ENCODE peak calls at places on chromosomes 5 and 9, in four cellular contexts. F, P, G and H are unnamed samples.
A peak's percentile ranks its signal among the peaks of the same experiment; 100 is the strongest.

GRCh38 chr9:94920439-94920951 is 194.0 kb downstream of the AOPEP start:
- DNase-seq in F (no peak), P (no peak), G (no peak), H (no peak)

GRCh38 chr5:58188287-58188651 is 271.6 kb downstream of the PLK2 start:
- DNase-seq in G (no peak), F (peak; percentile 73), P (no peak), H (peak; percentile 29)

GRCh38 chr5:127085371-127085770 is 12.1 kb upstream of the C5orf63 start:
- DNase-seq in P (no peak), G (no peak), F (no peak), H (no peak)

GRCh38 chr5:95912029-95912428 is 49.6 kb downstream of the ELL2 start:
- DNase-seq in P (no peak), F (no peak), G (no peak), H (no peak)

GRCh38 chr5:88833371-88834107 is 49.4 kb downstream of the MEF2C start:
- DNase-seq in F (no peak), P (no peak), G (no peak), H (no peak)

GRCh38 chr5:57650360-57651069 is 167.9 kb upstream of the ACTBL2 start:
- DNase-seq in G (peak; percentile 37), P (peak; percentile 33), F (peak; percentile 4), H (peak; percentile 93)

GRCh38 chr5:111278824-111279504 is 54.8 kb downstream of the CAMK4 start:
- DNase-seq in G (peak; percentile 70), F (peak; percentile 35), P (peak; percentile 69), H (peak; percentile 45)

GRCh38 chr9:107471562-107471961 is 18.0 kb downstream of the KLF4 start:
- DNase-seq in P (no peak), G (no peak), F (no peak), H (no peak)

GRCh38 chr9:136902259-136902821 is 16.0 kb downstream of the TRAF2 start:
- DNase-seq in G (no peak), F (peak; percentile 97), P (no peak), H (no peak)

DNA sequence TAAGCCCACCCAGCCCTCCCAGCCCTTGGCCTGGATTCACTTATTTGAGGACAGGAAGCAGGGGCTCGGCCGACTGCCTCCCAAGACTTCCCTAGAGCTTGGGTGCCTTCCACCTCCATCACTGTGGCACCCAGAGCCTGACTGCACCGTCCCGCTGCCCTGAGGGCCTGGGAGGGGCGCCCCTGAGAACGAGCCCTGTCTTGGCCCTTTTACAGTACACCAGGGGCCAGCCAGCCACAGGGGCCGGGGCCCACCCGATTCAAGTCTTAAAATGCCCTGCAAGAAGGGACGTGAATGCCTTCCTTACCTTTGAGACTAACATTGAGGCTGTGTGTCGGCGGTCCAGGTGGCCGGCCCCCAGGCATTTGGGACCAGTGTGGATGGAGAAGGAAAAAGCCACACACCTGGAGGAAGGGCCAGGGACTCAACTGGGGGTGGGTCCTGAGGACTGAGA is 16.9 kb downstream of the FAM78A start:
- DNase-seq in P (no peak), G (peak; percentile 48), F (no peak), H (no peak)
- TF ChIP-seq RFX5 in P (no peak), G (no peak), F (no peak), H (no peak)

DNA sequence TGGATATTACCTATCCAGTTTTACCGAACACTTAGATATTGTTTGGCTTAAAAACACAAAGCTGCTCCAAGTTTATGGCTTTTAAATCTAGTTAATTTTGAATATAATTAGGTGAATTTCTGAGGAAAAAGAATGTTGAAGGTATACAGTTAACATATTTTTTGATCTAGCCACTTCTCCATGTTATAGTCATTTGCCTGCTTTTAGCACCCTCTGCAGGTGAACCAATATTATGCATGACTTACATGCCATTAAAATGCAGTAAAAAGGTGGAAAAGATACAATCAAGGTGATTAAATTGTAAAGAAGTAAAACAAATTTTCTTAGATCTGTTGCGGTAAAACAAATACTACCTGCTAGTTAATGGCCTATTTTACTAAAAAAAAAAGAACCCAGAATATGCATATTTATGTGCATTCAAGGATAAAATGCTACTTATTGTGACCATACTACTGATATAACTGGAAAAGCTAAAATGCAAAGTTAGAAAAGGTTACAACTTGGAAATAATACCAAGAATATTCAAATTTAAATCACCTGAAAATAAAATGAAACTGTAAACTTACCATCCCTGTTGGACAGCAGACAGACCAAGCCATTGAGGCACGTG is 132.1 kb downstream of the AP3B1 start:
- DNase-seq in F (peak; percentile 10), G (peak; percentile 22), P (no peak), H (peak; percentile 13)
- TF ChIP-seq CTCF in F (peak; percentile 69), G (peak; percentile 64), P (peak; percentile 34), H (peak; percentile 56)

GRCh38 chr5:131022811-131023210 is 142.2 kb downstream of the HINT1 start:
- DNase-seq in P (no peak), G (no peak), F (no peak), H (no peak)

DNA sequence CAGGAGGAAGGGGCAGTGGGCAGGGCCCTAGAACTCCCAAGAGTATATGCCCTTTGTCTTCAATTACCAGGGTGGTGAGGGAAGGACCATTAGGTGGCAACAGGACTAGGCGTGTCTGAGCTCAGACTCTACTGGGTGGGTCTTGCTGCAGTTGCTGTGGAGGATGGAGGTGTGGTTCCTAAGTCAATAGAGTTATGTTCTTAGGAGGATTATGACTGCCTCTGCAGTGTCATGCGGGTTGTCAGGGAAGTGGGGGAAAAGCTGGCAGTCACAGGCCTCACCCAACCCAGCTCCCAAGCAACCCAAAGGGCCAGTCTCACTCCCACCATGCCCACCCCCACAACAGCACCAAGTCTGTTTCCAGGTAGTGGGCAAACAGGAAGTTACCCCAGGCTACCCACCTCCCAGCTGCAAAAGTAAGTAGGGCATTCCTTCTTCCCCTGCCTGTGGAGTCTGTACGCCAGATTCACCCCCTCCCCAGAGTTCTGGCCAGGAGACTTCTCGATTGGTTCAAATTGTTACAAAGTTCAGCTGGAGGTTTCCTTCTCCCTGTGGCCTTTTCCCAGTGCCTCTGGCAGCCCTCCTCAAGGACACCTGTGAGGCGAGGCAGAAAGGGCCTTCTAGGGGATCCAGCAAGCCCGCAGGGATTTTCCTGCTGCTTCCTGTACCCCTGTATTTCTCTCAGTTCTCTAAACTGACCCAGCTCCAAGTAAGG is 145.3 kb downstream of the HINT1 start:
- DNase-seq in G (no peak), P (no peak), F (no peak), H (no peak)
- TF ChIP-seq RNF2 in G (no peak), P (no peak), F (no peak), H (no peak)

GRCh38 chr5:177359451-177359851 is 1.7 kb downstream of the RGS14 start:
- DNase-seq in G (no peak), F (no peak), P (no peak), H (no peak)

GRCh38 chr5:177358333-177358939 is 712 bp downstream of the RGS14 start:
- DNase-seq in P (no peak), F (no peak), G (no peak), H (no peak)

GRCh38 chr5:177356756-177357458 is 817 bp upstream of the RGS14 start:
- DNase-seq in G (no peak), P (no peak), F (no peak), H (no peak)

GRCh38 chr5:177355868-177356168 is 1.9 kb upstream of the RGS14 start:
- DNase-seq in P (no peak), G (no peak), F (no peak), H (no peak)

GRCh38 chr5:177357459-177358332 is at the start of gene RGS14:
- DNase-seq in G (peak; percentile 39), P (no peak), F (no peak), H (no peak)
- TF ChIP-seq RFX5 in G (no peak), P (no peak), F (no peak), H (no peak)

GRCh38 chr5:102670224-102670836 is 84.8 kb upstream of the PAM start:
- DNase-seq in G (peak; percentile 71), F (peak; percentile 39), P (peak; percentile 1), H (peak; percentile 22)
- TF ChIP-seq CTCF in G (peak; percentile 78), F (peak; percentile 51), P (peak; percentile 62), H (peak; percentile 75)

GRCh38 chr5:170923910-170924620 is 62.2 kb downstream of the RANBP17 start:
- DNase-seq in P (no peak), G (no peak), F (no peak), H (no peak)
- TF ChIP-seq RNF2 in P (no peak), G (no peak), F (no peak), H (no peak)

GRCh38 chr5:79420248-79420647 is 93.7 kb downstream of the HOMER1 start:
- DNase-seq in G (no peak), F (no peak), P (no peak), H (peak; percentile 47)

GRCh38 chr5:79418276-79418675 is 95.7 kb downstream of the HOMER1 start:
- DNase-seq in G (no peak), F (no peak), P (no peak), H (no peak)

GRCh38 chr5:79413112-79413511 is 100.8 kb downstream of the HOMER1 start:
- DNase-seq in F (no peak), P (no peak), G (no peak), H (no peak)

GRCh38 chr5:79417495-79417894 is 96.4 kb downstream of the HOMER1 start:
- DNase-seq in F (no peak), G (no peak), P (no peak), H (no peak)

DNA sequence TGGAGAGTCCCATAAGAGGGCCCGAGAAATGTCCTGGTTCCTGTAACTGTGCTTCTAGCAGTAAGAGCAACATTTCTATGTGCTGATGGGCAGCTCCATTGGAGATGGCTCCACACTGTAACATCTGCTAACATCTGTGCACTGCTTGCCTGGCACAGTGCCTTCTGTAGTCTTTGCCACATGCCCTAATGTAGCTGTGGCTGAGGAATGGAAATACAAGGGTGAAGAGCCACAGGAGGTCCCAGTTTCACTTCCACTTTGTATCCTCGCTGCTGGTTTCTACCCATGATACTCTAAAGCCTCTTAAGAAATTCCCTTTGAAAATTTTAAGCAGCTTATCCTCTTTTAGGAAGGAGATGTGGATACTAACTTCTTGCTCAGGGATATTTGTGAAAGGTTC is 97.4 kb downstream of the HOMER1 start:
- DNase-seq in F (no peak), P (no peak), G (no peak), H (no peak)
- TF ChIP-seq RFX5 in F (no peak), P (no peak), G (no peak), H (no peak)

DNA sequence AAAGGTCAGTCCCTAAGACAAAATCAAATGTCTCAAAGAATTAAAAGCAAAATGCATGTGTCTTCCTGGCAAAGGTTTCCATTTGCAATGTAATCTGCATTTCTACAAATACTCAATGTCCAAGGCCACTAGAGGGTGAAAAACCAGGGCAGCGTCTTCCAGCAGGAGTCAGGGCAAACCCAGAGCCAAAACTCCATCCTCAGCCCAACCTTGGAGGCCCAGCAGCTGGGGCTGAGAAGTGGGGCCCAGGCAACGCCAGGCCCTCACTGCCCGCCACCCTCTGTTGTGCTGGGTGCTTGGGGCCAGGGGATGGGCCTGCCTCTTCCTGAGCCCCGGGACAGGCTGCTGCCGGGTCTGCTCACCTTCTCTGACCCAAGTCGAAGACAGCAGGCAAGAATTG is 200.1 kb downstream of the PAX5 start:
- DNase-seq in G (no peak), F (no peak), P (peak; percentile 15), H (no peak)
- TF ChIP-seq CTCF in G (no peak), F (no peak), P (peak; percentile 69), H (no peak)

GRCh38 chr9:117136461-117136860 is 278.4 kb downstream of the ASTN2 start:
- DNase-seq in F (no peak), G (no peak), P (no peak), H (no peak)
- TF ChIP-seq RNF2 in F (no peak), G (no peak), P (no peak), H (no peak)

DNA sequence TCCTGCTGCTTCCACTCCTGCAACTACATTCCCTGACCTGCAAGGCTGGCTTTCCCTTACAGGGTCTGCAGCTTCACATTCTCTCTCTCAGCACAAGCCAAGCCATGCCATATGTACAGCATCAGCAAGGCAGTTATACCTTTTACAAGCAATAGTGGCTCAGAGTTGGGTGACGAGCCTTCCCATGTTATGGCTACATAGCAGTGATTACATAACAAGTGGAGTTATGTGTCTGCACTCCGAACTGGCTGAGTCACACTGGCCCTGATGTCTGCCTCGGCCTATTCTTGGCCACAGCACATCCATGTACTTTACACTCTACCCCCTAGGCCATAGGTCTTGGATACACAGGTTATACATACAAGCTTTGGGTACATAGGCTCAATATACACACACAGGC is 52.0 kb upstream of the SNCAIP start:
- DNase-seq in G (no peak), F (no peak), P (no peak), H (peak; percentile 1)
- TF ChIP-seq RFX5 in G (no peak), F (no peak), P (no peak), H (no peak)